ENCODE peak calls at places on chromosome 16, in five cellular contexts. C is glomerular endothelial cell, I is heart right ventricle, P is fibroblast of pulmonary artery, L is EH. W is an unnamed sample.

GRCh38 chr16:31253642-31254045 is 6.1 kb upstream of the ITGAM start:
- DNase-seq in C (no peak), I (peak), P (no peak), L (no peak), W (no peak)

GRCh38 chr16:8795096-8795495 is 2.3 kb downstream of the TMEM186 start:
- DNase-seq in C (no peak), I (no peak), P (no peak), L (no peak), W (peak)

GRCh38 chr16:56225013-56225742 is 33.9 kb downstream of the GNAO1 start:
- DNase-seq in C (no peak), I (no peak), P (no peak), L (peak), W (no peak)

GRCh38 chr16:84505249-84506156 is 1.0 kb upstream of the MEAK7 start:
- DNase-seq in C (no peak), I (no peak), P (no peak), L (no peak), W (no peak)

GRCh38 chr16:86516618-86517003 is 6.3 kb downstream of the FOXF1 start:
- DNase-seq in C (no peak), I (no peak), P (no peak), L (no peak), W (no peak)

GRCh38 chr16:76780556-76780955 is 410.4 kb upstream of the MON1B start:
- DNase-seq in C (no peak), I (no peak), P (peak), L (no peak), W (no peak)

GRCh38 chr16:28879261-28879840 is 1.1 kb downstream of the ATP2A1 start:
- DNase-seq in C (no peak), I (no peak), P (no peak), L (no peak), W (no peak)

GRCh38 chr16:85185701-85186100 is 73.4 kb upstream of the CIBAR2 start:
- DNase-seq in C (no peak), I (no peak), P (no peak), L (no peak), W (no peak)

GRCh38 chr16:2838928-2839327 is 8.8 kb downstream of the ZG16B start:
- DNase-seq in C (no peak), I (peak), P (peak), L (peak), W (peak)

GRCh38 chr16:78799429-78799828 is 700.0 kb downstream of the WWOX start:
- DNase-seq in C (no peak), I (no peak), P (no peak), L (no peak), W (no peak)